ENCODE peak calls at places on chromosomes 3 and 15, in nine cellular contexts. B, I, D, W, M, J, C, T and R are unnamed samples.

GRCh38 chr15:45921376-45921775 is 286.5 kb downstream of the SQOR start:
- DNase-seq in T (no peak), I (no peak), D (no peak), M (no peak), W (no peak), J (no peak), C (no peak), B (peak), R (no peak)

GRCh38 chr15:76330281-76330680 is 6.3 kb upstream of the ISL2 start:
- DNase-seq in W (no peak), M (no peak), D (peak), B (peak), C (no peak), I (no peak), T (no peak), J (no peak), R (peak)

GRCh38 chr3:147620906-147621305 is 211.7 kb downstream of the ZIC1 start:
- DNase-seq in T (no peak), B (no peak), I (no peak), M (no peak), D (peak), C (no peak), J (no peak), W (no peak), R (no peak)

GRCh38 chr3:84077479-84077878 is 881.3 kb upstream of the CADM2 start:
- DNase-seq in D (no peak), J (no peak), I (no peak), M (no peak), T (no peak), W (no peak), C (no peak), B (peak), R (peak)

GRCh38 chr15:57732526-57733331 is 26.2 kb downstream of the POLR2M start:
- DNase-seq in M (no peak), B (peak), W (peak), I (peak), C (peak), J (no peak), T (peak), D (peak), R (peak)

GRCh38 chr3:29465836-29466235 is 185.0 kb downstream of the RBMS3 start:
- DNase-seq in B (no peak), J (no peak), M (no peak), D (peak), W (no peak), T (no peak), C (no peak), I (no peak), R (no peak)

GRCh38 chr3:23331141-23331935 is 128.2 kb downstream of the UBE2E2 start:
- DNase-seq in D (no peak), M (no peak), I (no peak), T (no peak), C (no peak), B (no peak), W (no peak), J (no peak), R (peak)

GRCh38 chr3:157160652-157161480 is 919 bp upstream of the CCNL1 start:
- DNase-seq in M (peak), T (peak), D (peak), B (peak), I (peak), W (no peak), J (peak), C (peak), R (peak)

GRCh38 chr15:95266481-95267061 is 1035.2 kb downstream of the MCTP2 start:
- DNase-seq in W (no peak), C (no peak), D (no peak), B (no peak), I (no peak), T (no peak), M (no peak), J (no peak), R (no peak)

GRCh38 chr3:24846286-24846860 is 351.7 kb upstream of the THRB start:
- DNase-seq in I (no peak), W (no peak), B (no peak), C (no peak), M (no peak), T (no peak), J (no peak), D (no peak), R (no peak)

GRCh38 chr3:37901721-37902120 is 40.0 kb downstream of the CTDSPL start:
- DNase-seq in D (no peak), M (no peak), W (no peak), B (no peak), T (no peak), C (no peak), J (no peak), I (no peak), R (no peak)

GRCh38 chr15:98916826-98917225 is 90.8 kb downstream of the PGPEP1L start:
- DNase-seq in J (no peak), M (no peak), W (no peak), I (no peak), B (no peak), T (no peak), D (no peak), C (no peak), R (no peak)

GRCh38 chr3:39644176-39644575 is 165.2 kb upstream of the MYRIP start:
- DNase-seq in D (peak), B (no peak), I (no peak), J (no peak), W (no peak), T (no peak), C (no peak), M (no peak), R (no peak)

GRCh38 chr3:73520931-73521461 is 103.7 kb downstream of the PDZRN3 start:
- DNase-seq in T (no peak), I (no peak), B (no peak), J (no peak), D (no peak), M (no peak), W (no peak), C (peak), R (peak)

GRCh38 chr15:67820992-67821783 is 4.1 kb upstream of the SKOR1 start:
- DNase-seq in C (no peak), D (peak), M (no peak), B (peak), T (no peak), J (peak), I (peak), W (no peak), R (no peak)

GRCh38 chr3:102106421-102107097 is 257.2 kb downstream of the NFKBIZ start:
- DNase-seq in C (no peak), T (no peak), D (peak), J (no peak), B (no peak), M (no peak), I (peak), W (no peak), R (no peak)

GRCh38 chr15:76328962-76329361 is 7.6 kb upstream of the ISL2 start:
- DNase-seq in B (no peak), D (no peak), I (no peak), M (no peak), W (no peak), C (no peak), T (no peak), J (no peak), R (peak)

GRCh38 chr3:13046569-13047279 is 26.5 kb downstream of the IQSEC1 start:
- DNase-seq in J (no peak), T (no peak), D (no peak), W (no peak), I (no peak), C (no peak), B (no peak), M (no peak), R (no peak)

GRCh38 chr3:52036222-52036694 is 20.1 kb downstream of the DUSP7 start:
- DNase-seq in J (no peak), I (no peak), T (no peak), C (no peak), D (no peak), W (no peak), B (no peak), M (no peak), R (no peak)

GRCh38 chr15:48748535-48748934 is 62.3 kb downstream of the CEP152 start:
- DNase-seq in C (no peak), T (no peak), D (peak), J (no peak), B (no peak), M (no peak), I (no peak), W (no peak), R (no peak)

GRCh38 chr15:81157195-81157938 is 23.3 kb downstream of the CFAP161 start:
- DNase-seq in J (no peak), I (no peak), D (no peak), M (no peak), W (no peak), C (no peak), T (no peak), B (no peak), R (no peak)

GRCh38 chr15:81312790-81313543 is 11.0 kb downstream of the STARD5 start:
- DNase-seq in W (no peak), M (no peak), T (no peak), J (peak), D (peak), I (no peak), C (no peak), B (no peak), R (no peak)

GRCh38 chr3:193572426-193572908 is 17.8 kb upstream of the ATP13A4 start:
- DNase-seq in J (no peak), I (peak), W (peak), D (peak), T (peak), B (peak), C (peak), M (no peak), R (peak)

GRCh38 chr15:63048986-63049665 is 6.6 kb downstream of the TPM1 start:
- DNase-seq in I (peak), B (peak), T (peak), M (peak), W (no peak), D (peak), C (peak), J (peak), R (peak)

GRCh38 chr3:196202516-196202970 is 8.7 kb downstream of the ZDHHC19 start:
- DNase-seq in T (no peak), I (no peak), J (peak), B (peak), M (no peak), C (no peak), W (no peak), D (peak), R (no peak)

GRCh38 chr15:58472821-58473581 is 41.2 kb downstream of the LIPC start:
- DNase-seq in T (peak), B (no peak), W (peak), M (no peak), I (peak), J (no peak), D (peak), C (no peak), R (no peak)

GRCh38 chr15:88630141-88630721 is 8.6 kb upstream of the ISG20 start:
- DNase-seq in T (no peak), M (no peak), W (no peak), C (no peak), I (no peak), J (peak), D (no peak), B (no peak), R (no peak)

GRCh38 chr3:194828926-194829325 is 143.2 kb downstream of the FAM43A start:
- DNase-seq in J (no peak), B (no peak), D (no peak), I (no peak), W (no peak), M (no peak), C (no peak), T (no peak), R (no peak)

GRCh38 chr3:175777965-175778364 is 918.8 kb downstream of the NAALADL2 start:
- DNase-seq in D (no peak), I (no peak), J (no peak), B (no peak), M (no peak), W (no peak), C (no peak), T (no peak), R (no peak)

GRCh38 chr15:60767134-60767824 is 288.3 kb upstream of the ICE2 start:
- DNase-seq in M (no peak), T (no peak), B (no peak), C (no peak), I (no peak), D (no peak), J (no peak), W (no peak), R (no peak)

GRCh38 chr3:28835249-28835648 is 445.6 kb upstream of the RBMS3 start:
- DNase-seq in B (peak), W (no peak), I (no peak), C (no peak), T (no peak), J (no peak), D (no peak), M (no peak), R (no peak)

GRCh38 chr3:48130321-48130881 is 57.8 kb downstream of the CDC25A start:
- DNase-seq in D (peak), C (peak), T (no peak), I (no peak), M (no peak), W (no peak), J (no peak), B (no peak), R (no peak)

GRCh38 chr3:55206000-55206399 is 278.1 kb upstream of the LRTM1 start:
- DNase-seq in C (no peak), B (no peak), I (no peak), T (no peak), M (no peak), D (no peak), J (no peak), W (no peak), R (no peak)

GRCh38 chr15:65655026-65655425 is 33.3 kb downstream of the SLC24A1 start:
- DNase-seq in M (no peak), W (no peak), D (peak), B (no peak), J (no peak), I (no peak), T (no peak), C (no peak), R (no peak)